ENCODE peak calls at places on chromosomes 5 and 9, in five cellular contexts. One of them, this sample, is unnamed.

GRCh38 chr5:67886761-67887160 is 328.8 kb upstream of the PIK3R1 start:
- DNase-seq in breast epithelium: no peak
- DNase-seq in uterus: no peak
- DNase-seq in right lobe of liver: no peak
- DNase-seq in Peyer's patch: no peak
- DNase-seq in this sample: no peak

GRCh38 chr5:56313004-56313531 is 79.9 kb upstream of the ANKRD55 start:
- DNase-seq in breast epithelium: no peak
- DNase-seq in uterus: no peak
- DNase-seq in right lobe of liver: no peak
- DNase-seq in Peyer's patch: no peak
- DNase-seq in this sample: no peak

GRCh38 chr9:95587071-95587964 is 70.5 kb upstream of the PTCH1 start:
- DNase-seq in breast epithelium: no peak
- DNase-seq in uterus: no peak
- DNase-seq in right lobe of liver: no peak
- DNase-seq in Peyer's patch: no peak
- DNase-seq in this sample: no peak

GRCh38 chr9:114314256-114314867 is 8.5 kb upstream of the ORM1 start:
- DNase-seq in breast epithelium: no peak
- DNase-seq in uterus: peak; percentile 5
- DNase-seq in right lobe of liver: no peak
- DNase-seq in Peyer's patch: peak; percentile 9
- DNase-seq in this sample: no peak

GRCh38 chr9:124764774-124765438 is 6.2 kb downstream of the NR6A1 start:
- DNase-seq in breast epithelium: no peak
- DNase-seq in uterus: no peak
- DNase-seq in right lobe of liver: no peak
- DNase-seq in Peyer's patch: no peak
- DNase-seq in this sample: no peak

GRCh38 chr5:72347801-72348305 is 27.7 kb downstream of the PTCD2 start:
- DNase-seq in breast epithelium: no peak
- DNase-seq in uterus: no peak
- DNase-seq in right lobe of liver: no peak
- DNase-seq in Peyer's patch: no peak
- DNase-seq in this sample: no peak

GRCh38 chr5:34674226-34674625 is 18.1 kb downstream of the RAI14 start:
- DNase-seq in breast epithelium: no peak
- DNase-seq in uterus: no peak
- DNase-seq in right lobe of liver: no peak
- DNase-seq in Peyer's patch: no peak
- DNase-seq in this sample: no peak

GRCh38 chr5:158116965-158117364 is 258.0 kb upstream of the CLINT1 start:
- DNase-seq in breast epithelium: no peak
- DNase-seq in uterus: no peak
- DNase-seq in right lobe of liver: no peak
- DNase-seq in Peyer's patch: no peak
- DNase-seq in this sample: no peak

GRCh38 chr9:137947012-137947411 is 69.4 kb downstream of the CACNA1B start:
- DNase-seq in breast epithelium: no peak
- DNase-seq in uterus: no peak
- DNase-seq in right lobe of liver: no peak
- DNase-seq in Peyer's patch: no peak
- DNase-seq in this sample: no peak

GRCh38 chr5:149762958-149763630 is 33.0 kb downstream of the PPARGC1B start:
- DNase-seq in breast epithelium: no peak
- DNase-seq in uterus: no peak
- DNase-seq in right lobe of liver: no peak
- DNase-seq in Peyer's patch: no peak
- DNase-seq in this sample: no peak

GRCh38 chr9:125635888-125636287 is 71.1 kb downstream of the MAPKAP1 start:
- DNase-seq in breast epithelium: no peak
- DNase-seq in uterus: no peak
- DNase-seq in right lobe of liver: no peak
- DNase-seq in Peyer's patch: no peak
- DNase-seq in this sample: no peak

DNA sequence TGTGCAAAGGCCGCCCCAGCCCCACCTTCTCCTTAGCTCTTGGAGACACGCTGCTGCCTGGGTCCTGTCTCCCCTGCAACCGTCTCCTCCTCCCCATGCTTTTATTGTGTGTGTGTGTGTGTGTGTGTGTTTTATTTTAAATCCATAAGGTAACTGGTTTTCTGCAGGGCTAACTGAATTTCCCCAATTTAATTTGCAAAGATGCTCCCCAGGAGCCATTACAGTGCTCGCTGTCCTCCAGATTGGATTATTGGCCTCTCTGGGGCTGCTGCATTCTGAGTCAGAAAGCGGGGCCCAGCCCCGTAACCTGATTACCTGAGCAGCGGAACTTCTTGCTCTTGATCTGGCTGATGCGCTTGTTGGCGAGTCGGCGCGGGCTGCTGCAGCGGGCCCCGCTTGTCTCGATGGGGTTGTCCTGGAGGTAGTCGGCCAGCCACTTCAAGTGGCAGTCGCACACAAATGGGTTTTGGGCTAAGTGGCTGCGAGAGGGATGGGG is 193.3 kb upstream of the PANK3 start:
- DNase-seq in breast epithelium: no peak
- DNase-seq in uterus: no peak
- DNase-seq in right lobe of liver: no peak
- DNase-seq in Peyer's patch: no peak
- DNase-seq in this sample: no peak
- H3K4me1 ChIP-seq in breast epithelium: no peaks in the 10 kb centered on the region
- H3K4me1 ChIP-seq in uterus: no peaks in the 10 kb centered on the region
- H3K4me1 ChIP-seq in right lobe of liver: no peaks in the 10 kb centered on the region
- H3K4me1 ChIP-seq in Peyer's patch: no peaks in the 10 kb centered on the region
- H3K4me1 ChIP-seq in this sample: peaks cover 8% of the 10 kb centered on the region

GRCh38 chr9:4510546-4511322 is 20.5 kb downstream of the SLC1A1 start:
- DNase-seq in breast epithelium: no peak
- DNase-seq in uterus: no peak
- DNase-seq in right lobe of liver: no peak
- DNase-seq in Peyer's patch: no peak
- DNase-seq in this sample: no peak
- TF ChIP-seq POLR2A in breast epithelium: no peak
- TF ChIP-seq POLR2A in uterus: no peak
- TF ChIP-seq POLR2A in right lobe of liver: peak; percentile 85
- TF ChIP-seq POLR2A in Peyer's patch: no peak
- TF ChIP-seq POLR2A in this sample: no peak

GRCh38 chr9:76466299-76466605 is 7.3 kb downstream of the GCNT1 start:
- DNase-seq in breast epithelium: no peak
- DNase-seq in uterus: no peak
- DNase-seq in right lobe of liver: no peak
- DNase-seq in Peyer's patch: no peak
- DNase-seq in this sample: no peak
- H3K4me1 ChIP-seq in breast epithelium: no peaks in the 10 kb centered on the region
- H3K4me1 ChIP-seq in uterus: no peaks in the 10 kb centered on the region
- H3K4me1 ChIP-seq in right lobe of liver: no peaks in the 10 kb centered on the region
- H3K4me1 ChIP-seq in Peyer's patch: no peaks in the 10 kb centered on the region
- H3K4me1 ChIP-seq in this sample: no peaks in the 10 kb centered on the region

GRCh38 chr5:174320051-174320450 is 274.5 kb downstream of the NSG2 start:
- DNase-seq in breast epithelium: no peak
- DNase-seq in uterus: no peak
- DNase-seq in right lobe of liver: no peak
- DNase-seq in Peyer's patch: no peak
- DNase-seq in this sample: no peak

GRCh38 chr5:174316326-174316725 is 270.8 kb downstream of the NSG2 start:
- DNase-seq in breast epithelium: no peak
- DNase-seq in uterus: no peak
- DNase-seq in right lobe of liver: no peak
- DNase-seq in Peyer's patch: no peak
- DNase-seq in this sample: no peak

GRCh38 chr5:174317261-174317894 is 271.9 kb downstream of the NSG2 start:
- DNase-seq in breast epithelium: no peak
- DNase-seq in uterus: no peak
- DNase-seq in right lobe of liver: peak; percentile 51
- DNase-seq in Peyer's patch: no peak
- DNase-seq in this sample: no peak

GRCh38 chr5:174319551-174319950 is 274.0 kb downstream of the NSG2 start:
- DNase-seq in breast epithelium: no peak
- DNase-seq in uterus: no peak
- DNase-seq in right lobe of liver: no peak
- DNase-seq in Peyer's patch: no peak
- DNase-seq in this sample: no peak

GRCh38 chr5:174318578-174318977 is 273.1 kb downstream of the NSG2 start:
- DNase-seq in breast epithelium: no peak
- DNase-seq in uterus: no peak
- DNase-seq in right lobe of liver: no peak
- DNase-seq in Peyer's patch: no peak
- DNase-seq in this sample: no peak
- TF ChIP-seq POLR2A in breast epithelium: no peak
- TF ChIP-seq POLR2A in uterus: no peak
- TF ChIP-seq POLR2A in right lobe of liver: no peak
- TF ChIP-seq POLR2A in Peyer's patch: no peak
- TF ChIP-seq POLR2A in this sample: no peak

GRCh38 chr9:20580673-20581072 is 41.6 kb downstream of the MLLT3 start:
- DNase-seq in breast epithelium: no peak
- DNase-seq in uterus: no peak
- DNase-seq in right lobe of liver: no peak
- DNase-seq in Peyer's patch: no peak
- DNase-seq in this sample: no peak
- H3K4me1 ChIP-seq in breast epithelium: no peaks in the 10 kb centered on the region
- H3K4me1 ChIP-seq in uterus: no peaks in the 10 kb centered on the region
- H3K4me1 ChIP-seq in right lobe of liver: no peaks in the 10 kb centered on the region
- H3K4me1 ChIP-seq in Peyer's patch: no peaks in the 10 kb centered on the region
- H3K4me1 ChIP-seq in this sample: no peaks in the 10 kb centered on the region

GRCh38 chr5:119070828-119071572 is at the start of gene DMXL1:
- DNase-seq in breast epithelium: peak; percentile 99
- DNase-seq in uterus: peak; percentile 99
- DNase-seq in right lobe of liver: peak; percentile 100
- DNase-seq in Peyer's patch: peak; percentile 100
- DNase-seq in this sample: peak; percentile 100
- TF ChIP-seq POLR2A in breast epithelium: peak; percentile 73
- TF ChIP-seq POLR2A in uterus: peak; percentile 47
- TF ChIP-seq POLR2A in right lobe of liver: peak; percentile 87
- TF ChIP-seq POLR2A in Peyer's patch: peak; percentile 86
- TF ChIP-seq POLR2A in this sample: peak; percentile 88

GRCh38 chr5:132461671-132462070 is 28.9 kb downstream of the IRF1 start:
- DNase-seq in breast epithelium: no peak
- DNase-seq in uterus: no peak
- DNase-seq in right lobe of liver: no peak
- DNase-seq in Peyer's patch: no peak
- DNase-seq in this sample: no peak
- H3K4me1 ChIP-seq in breast epithelium: peaks cover 4% of the 10 kb centered on the region
- H3K4me1 ChIP-seq in uterus: peaks cover 5% of the 10 kb centered on the region
- H3K4me1 ChIP-seq in right lobe of liver: no peaks in the 10 kb centered on the region
- H3K4me1 ChIP-seq in Peyer's patch: peaks cover 20% of the 10 kb centered on the region
- H3K4me1 ChIP-seq in this sample: peaks cover 20% of the 10 kb centered on the region

DNA sequence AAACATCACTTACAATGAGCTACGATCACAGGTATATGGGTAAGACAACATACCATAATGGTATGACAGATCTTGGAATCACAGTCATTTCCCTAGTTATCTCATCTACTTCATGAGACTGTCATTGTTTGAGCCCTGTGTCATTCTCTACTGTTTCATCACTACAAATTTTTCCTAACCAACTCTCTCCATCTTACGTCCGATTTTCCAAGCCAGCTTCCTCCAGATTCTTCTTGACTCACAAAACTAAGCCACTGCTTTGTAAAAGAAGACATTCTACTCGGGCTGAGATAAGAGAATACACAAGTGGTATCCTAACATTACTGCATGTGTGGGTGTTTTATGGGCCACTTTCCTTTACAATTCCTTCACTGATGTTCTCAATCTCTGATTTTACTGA is 49.6 kb downstream of the SERINC5 start:
- DNase-seq in breast epithelium: no peak
- DNase-seq in uterus: no peak
- DNase-seq in right lobe of liver: no peak
- DNase-seq in Peyer's patch: no peak
- DNase-seq in this sample: no peak
- TF ChIP-seq POLR2A in breast epithelium: no peak
- TF ChIP-seq POLR2A in uterus: no peak
- TF ChIP-seq POLR2A in right lobe of liver: no peak
- TF ChIP-seq POLR2A in Peyer's patch: no peak
- TF ChIP-seq POLR2A in this sample: no peak

DNA sequence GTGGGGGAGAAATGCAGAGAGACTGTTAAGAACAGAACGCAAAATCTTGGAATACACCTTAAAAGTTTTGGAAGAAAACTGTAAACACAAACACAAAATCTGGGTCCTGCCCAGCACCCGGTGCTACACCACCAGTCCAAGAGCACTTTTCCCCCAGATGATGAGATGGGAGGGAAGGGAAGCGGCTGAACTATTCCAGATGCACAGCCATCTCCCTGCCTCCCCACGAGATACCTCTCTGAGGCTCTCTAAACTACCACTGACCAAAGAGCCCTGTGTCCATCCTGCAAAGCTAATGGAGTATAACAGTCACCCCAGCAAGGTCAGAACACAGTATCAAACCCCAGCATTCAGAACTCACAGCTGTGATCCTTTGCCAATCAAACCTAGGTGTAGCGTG is 8.0 kb downstream of the SPARC start:
- DNase-seq in breast epithelium: no peak
- DNase-seq in uterus: no peak
- DNase-seq in right lobe of liver: no peak
- DNase-seq in Peyer's patch: no peak
- DNase-seq in this sample: no peak
- H3K4me1 ChIP-seq in breast epithelium: peaks cover 53% of the 10 kb centered on the region
- H3K4me1 ChIP-seq in uterus: peaks cover 56% of the 10 kb centered on the region
- H3K4me1 ChIP-seq in right lobe of liver: no peaks in the 10 kb centered on the region
- H3K4me1 ChIP-seq in Peyer's patch: peaks cover 3% of the 10 kb centered on the region
- H3K4me1 ChIP-seq in this sample: peaks cover 91% of the 10 kb centered on the region